ENCODE peak calls at places on chromosomes 1 and 21, in four cellular contexts. C is tibial artery, Q is brain microvascular endothelial cell, K is hepatocyte. N is an unnamed sample.

GRCh38 chr1:30675761-30676160 is 47.6 kb downstream of the MATN1 start:
- DNase-seq in K (no peak), C (no peak), Q (no peak), N (no peak)

GRCh38 chr21:28177008-28177603 is 815.6 kb downstream of the LTN1 start:
- DNase-seq in Q (no peak), K (no peak), C (no peak), N (no peak)

GRCh38 chr1:32903991-32904776 is 3.0 kb upstream of the TMEM54 start:
- DNase-seq in C (peak; percentile 15), K (no peak), Q (no peak), N (no peak)

GRCh38 chr1:17233675-17234074 is 15.2 kb upstream of the PADI3 start:
- DNase-seq in Q (peak; percentile 64), K (peak; percentile 45), C (peak; percentile 24), N (peak; percentile 99)

GRCh38 chr21:39011911-39012310 is 171.3 kb downstream of the PSMG1 start:
- DNase-seq in C (no peak), Q (no peak), K (no peak), N (no peak)

GRCh38 chr1:187733234-187733633 is 904.5 kb downstream of the PLA2G4A start:
- DNase-seq in Q (no peak), C (no peak), K (no peak), N (no peak)

GRCh38 chr1:224873645-224874369 is 55.7 kb upstream of the DNAH14 start:
- DNase-seq in C (no peak), K (peak; percentile 51), Q (no peak), N (no peak)

GRCh38 chr1:2192031-2192995 is 2.3 kb downstream of the FAAP20 start:
- DNase-seq in K (peak; percentile 64), C (no peak), Q (no peak), N (no peak)

GRCh38 chr1:1358433-1359201 is at the start of gene MXRA8:
- DNase-seq in K (peak; percentile 91), Q (peak; percentile 44), C (peak; percentile 83), N (peak; percentile 99)

GRCh38 chr1:30359821-30360220 is 363.6 kb downstream of the MATN1 start:
- DNase-seq in C (no peak), K (no peak), Q (no peak), N (no peak)

GRCh38 chr1:221961532-221962292 is 219.8 kb upstream of the DUSP10 start:
- DNase-seq in K (peak; percentile 41), Q (peak; percentile 54), C (no peak), N (peak; percentile 19)

GRCh38 chr1:160066829-160067720 is 2.9 kb downstream of the KCNJ10 start:
- DNase-seq in K (no peak), C (no peak), Q (no peak), N (no peak)

GRCh38 chr1:53332833-53333232 is 5.0 kb upstream of the LRP8 start:
- DNase-seq in C (no peak), K (no peak), Q (no peak), N (no peak)

GRCh38 chr1:86696522-86696921 is 7.9 kb upstream of the SH3GLB1 start:
- DNase-seq in C (no peak), Q (no peak), K (no peak), N (no peak)

GRCh38 chr1:243315455-243315854 is 59.6 kb downstream of the SDCCAG8 start:
- DNase-seq in C (no peak), Q (no peak), K (no peak), N (no peak)

GRCh38 chr1:243312962-243313634 is 57.3 kb downstream of the SDCCAG8 start:
- DNase-seq in K (no peak), C (no peak), Q (no peak), N (no peak)

GRCh38 chr1:243316366-243316989 is 60.6 kb downstream of the SDCCAG8 start:
- DNase-seq in K (no peak), Q (no peak), C (no peak), N (no peak)

GRCh38 chr1:243313635-243314536 is 58.0 kb downstream of the SDCCAG8 start:
- DNase-seq in Q (no peak), K (no peak), C (no peak), N (no peak)

GRCh38 chr1:243315933-243316332 is 60.1 kb downstream of the SDCCAG8 start:
- DNase-seq in C (no peak), K (no peak), Q (no peak), N (no peak)
- H3K4me3 ChIP-seq in C (no peak overlapping the region), K (no peak overlapping the region), Q (no peak overlapping the region), N (no peak overlapping the region)

GRCh38 chr1:18560692-18561091 is 70.0 kb upstream of the PAX7 start:
- DNase-seq in K (no peak), Q (no peak), C (no peak), N (no peak)
- H3K27me3 ChIP-seq in K (peaks cover 55% of the 10 kb centered on the region), Q (peaks cover 4% of the 10 kb centered on the region), C (no peaks in the 10 kb centered on the region), N (peaks cover 39% of the 10 kb centered on the region)

GRCh38 chr1:156895408-156895874 is 1.9 kb downstream of the PEAR1 start:
- DNase-seq in K (no peak), Q (no peak), C (no peak), N (no peak)

GRCh38 chr1:156896490-156897033 is 3.0 kb downstream of the PEAR1 start:
- DNase-seq in K (peak; percentile 71), C (no peak), Q (peak; percentile 81), N (peak; percentile 98)

GRCh38 chr1:156898151-156898550 is 4.6 kb downstream of the PEAR1 start:
- DNase-seq in K (peak; percentile 47), Q (peak; percentile 51), C (no peak), N (no peak)

GRCh38 chr1:156895927-156896326 is 2.4 kb downstream of the PEAR1 start:
- DNase-seq in K (no peak), C (no peak), Q (no peak), N (no peak)

GRCh38 chr1:156897078-156897825 is 3.7 kb downstream of the PEAR1 start:
- DNase-seq in Q (peak; percentile 75), C (no peak), K (no peak), N (peak; percentile 84)
- H3K4me3 ChIP-seq in Q (no peak overlapping the region), C (peak overlapping the region; percentile 22), K (no peak overlapping the region), N (no peak overlapping the region)

GRCh38 chr1:68228833-68229232 is 3.5 kb downstream of the WLS start:
- DNase-seq in C (no peak), K (no peak), Q (no peak), N (no peak)
- H3K27me3 ChIP-seq in C (no peaks in the 10 kb centered on the region), K (no peaks in the 10 kb centered on the region), Q (no peaks in the 10 kb centered on the region), N (no peaks in the 10 kb centered on the region)

GRCh38 chr1:229621663-229622062 is 4.3 kb downstream of the TAF5L start:
- DNase-seq in Q (no peak), C (no peak), K (no peak), N (no peak)

GRCh38 chr1:229624906-229625871 is 733 bp downstream of the TAF5L start:
- DNase-seq in Q (peak; percentile 27), C (peak; percentile 32), K (peak; percentile 86), N (peak; percentile 53)

GRCh38 chr1:229623838-229624237 is 2.1 kb downstream of the TAF5L start:
- DNase-seq in K (no peak), C (no peak), Q (no peak), N (no peak)

GRCh38 chr1:229624521-229624905 is 1.4 kb downstream of the TAF5L start:
- DNase-seq in Q (no peak), K (no peak), C (no peak), N (no peak)

GRCh38 chr1:229623225-229623624 is 2.7 kb downstream of the TAF5L start:
- DNase-seq in C (no peak), K (no peak), Q (no peak), N (no peak)
- H3K4me3 ChIP-seq in C (peak overlapping the region; percentile 77), K (no peak overlapping the region), Q (no peak overlapping the region), N (no peak overlapping the region)